ENCODE peak calls at places on chromosome 9, in five cellular contexts. One of them, this sample, is unnamed. For H4K20me1, the result is how much of the 10 kb centered on the place peaks cover.

GRCh38 chr9:36040271-36040925 is 3.7 kb downstream of the RECK start:
- DNase-seq in GM23248: peak
- DNase-seq in GM23338: no peak
- DNase-seq in MM.1S: no peak
- DNase-seq in PC-3: no peak
- DNase-seq in this sample: no peak

GRCh38 chr9:121153642-121154041 is 48.0 kb downstream of the RAB14 start:
- DNase-seq in GM23248: peak
- DNase-seq in GM23338: no peak
- DNase-seq in MM.1S: no peak
- DNase-seq in PC-3: peak
- DNase-seq in this sample: no peak

GRCh38 chr9:72749276-72749675 is 203.6 kb downstream of the ALDH1A1 start:
- DNase-seq in GM23248: no peak
- DNase-seq in GM23338: no peak
- DNase-seq in MM.1S: no peak
- DNase-seq in PC-3: no peak
- DNase-seq in this sample: peak

GRCh38 chr9:130597228-130597627 is 17.9 kb downstream of the FUBP3 start:
- DNase-seq in GM23248: no peak
- DNase-seq in GM23338: no peak
- DNase-seq in MM.1S: no peak
- DNase-seq in PC-3: no peak
- DNase-seq in this sample: no peak

GRCh38 chr9:123925820-123926219 is 4.1 kb downstream of the DENND1A start:
- DNase-seq in GM23248: peak
- DNase-seq in GM23338: no peak
- DNase-seq in MM.1S: no peak
- DNase-seq in PC-3: peak
- DNase-seq in this sample: no peak

GRCh38 chr9:76394896-76395244 is 644 bp upstream of the RFK start:
- DNase-seq in GM23248: no peak
- DNase-seq in GM23338: peak
- DNase-seq in MM.1S: peak
- DNase-seq in PC-3: peak
- DNase-seq in this sample: peak

GRCh38 chr9:94757158-94757557 is 30.7 kb downstream of the AOPEP start:
- DNase-seq in GM23248: peak
- DNase-seq in GM23338: no peak
- DNase-seq in MM.1S: no peak
- DNase-seq in PC-3: no peak
- DNase-seq in this sample: peak

GRCh38 chr9:115733318-115733717 is 420.3 kb upstream of the PAPPA start:
- DNase-seq in GM23248: peak
- DNase-seq in GM23338: peak
- DNase-seq in MM.1S: no peak
- DNase-seq in PC-3: no peak
- DNase-seq in this sample: no peak

GRCh38 chr9:14746655-14747054 is 24.1 kb upstream of the CER1 start:
- DNase-seq in GM23248: no peak
- DNase-seq in GM23338: no peak
- DNase-seq in MM.1S: no peak
- DNase-seq in PC-3: no peak
- DNase-seq in this sample: no peak

GRCh38 chr9:407255-407654 is 192.6 kb downstream of the DOCK8 start:
- DNase-seq in GM23248: no peak
- DNase-seq in GM23338: no peak
- DNase-seq in MM.1S: no peak
- DNase-seq in PC-3: no peak
- DNase-seq in this sample: no peak

GRCh38 chr9:106286249-106286648 is 576.7 kb upstream of the ZNF462 start:
- DNase-seq in GM23248: no peak
- DNase-seq in GM23338: peak
- DNase-seq in MM.1S: no peak
- DNase-seq in PC-3: peak
- DNase-seq in this sample: no peak

GRCh38 chr9:19298601-19299000 is 68.1 kb downstream of the DENND4C start:
- DNase-seq in GM23248: no peak
- DNase-seq in GM23338: no peak
- DNase-seq in MM.1S: no peak
- DNase-seq in PC-3: no peak
- DNase-seq in this sample: no peak

GRCh38 chr9:137241490-137242328 is 622 bp downstream of the TUBB4B start:
- DNase-seq in GM23248: peak
- DNase-seq in GM23338: no peak
- DNase-seq in MM.1S: peak
- DNase-seq in PC-3: peak
- DNase-seq in this sample: peak
- H4K20me1 ChIP-seq in GM23248: under half
- H4K20me1 ChIP-seq in GM23338: under half
- H4K20me1 ChIP-seq in MM.1S: under half
- H4K20me1 ChIP-seq in PC-3: under half
- H4K20me1 ChIP-seq in this sample: under half

GRCh38 chr9:74847478-74848149 is 40.1 kb downstream of the TRPM6 start:
- DNase-seq in GM23248: no peak
- DNase-seq in GM23338: no peak
- DNase-seq in MM.1S: no peak
- DNase-seq in PC-3: no peak
- DNase-seq in this sample: no peak
- H3K27ac ChIP-seq in GM23248: no peak
- H3K27ac ChIP-seq in GM23338: no peak
- H3K27ac ChIP-seq in MM.1S: no peak
- H3K27ac ChIP-seq in PC-3: no peak
- H3K27ac ChIP-seq in this sample: no peak

GRCh38 chr9:92665836-92666235 is 4.1 kb downstream of the IPPK start:
- DNase-seq in GM23248: no peak
- DNase-seq in GM23338: no peak
- DNase-seq in MM.1S: no peak
- DNase-seq in PC-3: no peak
- DNase-seq in this sample: peak
- H4K20me1 ChIP-seq in GM23248: under half
- H4K20me1 ChIP-seq in GM23338: under half
- H4K20me1 ChIP-seq in MM.1S: under half
- H4K20me1 ChIP-seq in PC-3: under half
- H4K20me1 ChIP-seq in this sample: half or more

DNA sequence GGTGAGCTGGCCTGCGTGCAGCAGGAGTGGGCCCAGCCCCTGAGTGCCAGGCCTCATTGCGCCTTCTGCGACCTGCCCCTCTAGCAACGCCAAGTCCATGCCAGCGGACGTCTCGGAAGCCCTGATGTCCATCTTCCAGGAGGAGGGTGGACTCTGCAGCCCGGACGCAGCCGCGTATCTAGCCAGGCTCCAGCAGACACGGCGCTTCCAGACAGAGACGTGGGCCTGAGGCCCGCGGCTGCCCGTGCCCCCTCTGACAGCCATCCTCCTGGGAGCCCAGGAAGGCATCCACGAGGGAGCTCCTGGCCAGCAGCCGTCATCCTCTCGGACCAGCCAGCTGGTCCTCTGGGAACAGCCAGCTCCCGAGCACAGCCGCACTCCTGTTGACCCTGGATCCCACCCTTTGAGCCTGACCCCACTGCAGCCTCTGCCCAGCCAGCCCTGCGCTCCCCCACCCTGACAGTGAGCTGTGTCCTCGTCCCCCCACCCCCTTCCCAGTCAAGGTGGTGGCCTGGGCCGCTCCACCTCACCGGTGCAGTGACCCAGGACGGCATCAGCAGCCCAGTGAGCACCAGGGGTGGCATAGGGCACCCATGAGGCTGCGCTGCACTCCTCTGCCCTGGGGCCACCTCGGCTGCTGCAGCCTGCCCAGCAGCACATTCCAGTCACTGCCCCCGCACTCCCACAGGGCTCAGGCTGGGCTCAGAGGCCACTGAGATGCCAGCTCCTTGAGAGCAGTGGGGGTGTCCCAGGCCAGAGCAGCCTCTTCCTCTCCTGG is 5.7 kb downstream of the RNF208 start:
- DNase-seq in GM23248: peak
- DNase-seq in GM23338: no peak
- DNase-seq in MM.1S: no peak
- DNase-seq in PC-3: no peak
- DNase-seq in this sample: no peak
- H3K27ac ChIP-seq in GM23248: no peak
- H3K27ac ChIP-seq in GM23338: no peak
- H3K27ac ChIP-seq in MM.1S: no peak
- H3K27ac ChIP-seq in PC-3: no peak
- H3K27ac ChIP-seq in this sample: no peak

GRCh38 chr9:136542246-136543041 is 3.4 kb downstream of the NOTCH1 start:
- DNase-seq in GM23248: no peak
- DNase-seq in GM23338: no peak
- DNase-seq in MM.1S: no peak
- DNase-seq in PC-3: no peak
- DNase-seq in this sample: no peak
- H4K20me1 ChIP-seq in GM23248: under half
- H4K20me1 ChIP-seq in GM23338: under half
- H4K20me1 ChIP-seq in MM.1S: under half
- H4K20me1 ChIP-seq in PC-3: under half
- H4K20me1 ChIP-seq in this sample: under half

GRCh38 chr9:78031271-78031825 is at the start of gene GNAQ:
- DNase-seq in GM23248: peak
- DNase-seq in GM23338: peak
- DNase-seq in MM.1S: no peak
- DNase-seq in PC-3: peak
- DNase-seq in this sample: peak
- H3K27ac ChIP-seq in GM23248: peak
- H3K27ac ChIP-seq in GM23338: peak
- H3K27ac ChIP-seq in MM.1S: no peak
- H3K27ac ChIP-seq in PC-3: no peak
- H3K27ac ChIP-seq in this sample: peak

GRCh38 chr9:136728080-136728547 is 14.6 kb downstream of the LCN10 start:
- DNase-seq in GM23248: peak
- DNase-seq in GM23338: peak
- DNase-seq in MM.1S: peak
- DNase-seq in PC-3: peak
- DNase-seq in this sample: peak

GRCh38 chr9:136725612-136726011 is 13.2 kb downstream of the DIPK1B start:
- DNase-seq in GM23248: peak
- DNase-seq in GM23338: no peak
- DNase-seq in MM.1S: no peak
- DNase-seq in PC-3: peak
- DNase-seq in this sample: peak

GRCh38 chr9:136726631-136727191 is 14.3 kb downstream of the DIPK1B start:
- DNase-seq in GM23248: peak
- DNase-seq in GM23338: no peak
- DNase-seq in MM.1S: peak
- DNase-seq in PC-3: peak
- DNase-seq in this sample: peak

GRCh38 chr9:136724772-136725171 is 12.4 kb downstream of the DIPK1B start:
- DNase-seq in GM23248: no peak
- DNase-seq in GM23338: no peak
- DNase-seq in MM.1S: no peak
- DNase-seq in PC-3: no peak
- DNase-seq in this sample: peak

DNA sequence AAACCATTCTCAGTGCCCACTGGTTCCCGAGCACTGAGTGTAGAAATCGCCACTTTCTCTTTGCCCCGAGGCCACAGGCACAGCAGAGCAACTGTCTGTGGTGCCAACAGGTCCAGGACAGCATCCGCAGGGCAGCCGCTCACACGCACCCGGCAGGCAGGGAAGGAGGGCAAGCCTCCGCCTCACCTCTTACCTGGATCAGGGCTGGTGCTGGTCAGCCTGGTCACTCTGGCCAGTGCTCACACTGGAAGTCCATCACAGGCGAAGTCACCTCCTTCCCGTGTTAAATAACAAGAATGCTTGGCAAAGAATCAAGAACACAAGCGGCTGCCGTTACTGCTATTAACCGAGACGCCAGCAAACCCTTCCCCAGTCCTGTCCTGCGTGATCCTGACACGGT is 13.7 kb downstream of the DIPK1B start:
- DNase-seq in GM23248: no peak
- DNase-seq in GM23338: no peak
- DNase-seq in MM.1S: no peak
- DNase-seq in PC-3: no peak
- DNase-seq in this sample: no peak
- H4K20me1 ChIP-seq in GM23248: under half
- H4K20me1 ChIP-seq in GM23338: under half
- H4K20me1 ChIP-seq in MM.1S: under half
- H4K20me1 ChIP-seq in PC-3: half or more
- H4K20me1 ChIP-seq in this sample: half or more

GRCh38 chr9:4066120-4066519 is 233.7 kb downstream of the GLIS3 start:
- DNase-seq in GM23248: no peak
- DNase-seq in GM23338: no peak
- DNase-seq in MM.1S: no peak
- DNase-seq in PC-3: no peak
- DNase-seq in this sample: no peak

GRCh38 chr9:4061717-4062116 is 238.2 kb downstream of the GLIS3 start:
- DNase-seq in GM23248: no peak
- DNase-seq in GM23338: no peak
- DNase-seq in MM.1S: no peak
- DNase-seq in PC-3: no peak
- DNase-seq in this sample: no peak

GRCh38 chr9:4065054-4065453 is 234.8 kb downstream of the GLIS3 start:
- DNase-seq in GM23248: no peak
- DNase-seq in GM23338: no peak
- DNase-seq in MM.1S: no peak
- DNase-seq in PC-3: no peak
- DNase-seq in this sample: no peak

GRCh38 chr9:4066682-4067081 is 233.2 kb downstream of the GLIS3 start:
- DNase-seq in GM23248: no peak
- DNase-seq in GM23338: no peak
- DNase-seq in MM.1S: no peak
- DNase-seq in PC-3: no peak
- DNase-seq in this sample: no peak

DNA sequence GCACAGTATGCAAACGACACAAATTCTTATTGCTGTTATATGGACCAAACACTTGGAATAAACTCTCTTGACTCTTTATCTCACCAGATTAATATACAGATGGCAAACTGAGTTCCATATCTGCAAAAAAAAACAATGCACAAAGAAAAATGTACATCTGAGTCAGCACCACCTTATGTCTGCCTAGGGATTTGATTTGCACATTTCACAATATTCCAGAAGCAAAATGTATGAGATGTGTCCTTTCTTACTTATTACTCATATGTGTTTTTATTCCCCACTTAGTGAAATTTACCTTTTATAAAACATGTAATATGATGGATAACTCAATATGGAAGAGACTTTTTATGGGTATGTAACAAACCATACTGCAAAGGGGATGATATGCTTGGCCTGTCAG is 236.9 kb downstream of the GLIS3 start:
- DNase-seq in GM23248: peak
- DNase-seq in GM23338: no peak
- DNase-seq in MM.1S: no peak
- DNase-seq in PC-3: no peak
- DNase-seq in this sample: peak
- H3K27ac ChIP-seq in GM23248: no peak
- H3K27ac ChIP-seq in GM23338: no peak
- H3K27ac ChIP-seq in MM.1S: no peak
- H3K27ac ChIP-seq in PC-3: no peak
- H3K27ac ChIP-seq in this sample: no peak

GRCh38 chr9:29245351-29245750 is 1672.1 kb upstream of the C9orf72 start:
- DNase-seq in GM23248: no peak
- DNase-seq in GM23338: no peak
- DNase-seq in MM.1S: no peak
- DNase-seq in PC-3: no peak
- DNase-seq in this sample: no peak
- H4K20me1 ChIP-seq in GM23248: under half
- H4K20me1 ChIP-seq in GM23338: under half
- H4K20me1 ChIP-seq in MM.1S: under half
- H4K20me1 ChIP-seq in PC-3: under half
- H4K20me1 ChIP-seq in this sample: under half

This sample was measured in osteoblast.